ENCODE peak calls at places on chromosomes 16 and 17, in eight cellular contexts. K, H, W, I, S, E, U and Z are unnamed samples.

GRCh38 chr16:86285938-86286921 is 224.1 kb upstream of the FOXF1 start:
- DNase-seq in H (no peak), S (no peak), W (no peak), K (no peak), U (no peak), E (no peak), I (no peak), Z (no peak)

GRCh38 chr16:49701867-49702494 is 153.9 kb downstream of the ZNF423 start:
- DNase-seq in W (peak; percentile 76), U (peak; percentile 31), E (no peak), I (peak; percentile 94), K (peak; percentile 84), S (no peak), H (peak; percentile 88), Z (no peak)

GRCh38 chr17:57946798-57947358 is 8.3 kb downstream of the CUEDC1 start:
- DNase-seq in W (no peak), U (peak; percentile 72), I (no peak), E (peak; percentile 85), K (peak; percentile 58), H (peak; percentile 63), S (peak; percentile 60), Z (peak; percentile 77)

GRCh38 chr16:9407206-9407758 is 315.8 kb downstream of the HAPSTR1 start:
- DNase-seq in I (no peak), W (no peak), U (peak; percentile 78), E (no peak), S (no peak), H (no peak), K (no peak), Z (no peak)

GRCh38 chr16:8796469-8797363 is 723 bp downstream of the TMEM186 start:
- DNase-seq in E (no peak), H (no peak), I (no peak), W (no peak), K (no peak), U (no peak), S (no peak), Z (no peak)

GRCh38 chr17:12974319-12974661 is 43.5 kb downstream of the ELAC2 start:
- DNase-seq in I (no peak), H (no peak), W (no peak), S (no peak), U (no peak), K (peak; percentile 25), E (no peak), Z (no peak)

GRCh38 chr16:1344499-1344898 is 7.2 kb downstream of the TSR3 start:
- DNase-seq in S (no peak), H (no peak), K (no peak), I (no peak), U (no peak), E (no peak), W (no peak), Z (no peak)

GRCh38 chr16:2783581-2784375 is 3.6 kb downstream of the PRSS33 start:
- DNase-seq in K (peak; percentile 5), S (no peak), E (peak; percentile 53), W (no peak), U (no peak), H (no peak), I (no peak), Z (peak; percentile 48)

GRCh38 chr17:49717371-49717841 is 9.6 kb upstream of the SLC35B1 start:
- DNase-seq in H (peak; percentile 76), I (no peak), U (no peak), W (no peak), K (no peak), E (no peak), S (no peak), Z (no peak)

GRCh38 chr17:36590082-36590481 is 1.6 kb upstream of the DHRS11 start:
- DNase-seq in S (no peak), W (no peak), H (no peak), E (no peak), I (no peak), K (no peak), U (no peak), Z (no peak)

GRCh38 chr16:85978976-85979375 is 80.0 kb downstream of the IRF8 start:
- DNase-seq in U (no peak), H (no peak), I (no peak), E (no peak), S (no peak), K (no peak), W (no peak), Z (no peak)

GRCh38 chr17:78341559-78342437 is 18.1 kb downstream of the SOCS3 start:
- DNase-seq in U (no peak), K (peak; percentile 87), E (peak; percentile 92), H (peak; percentile 89), S (peak; percentile 83), I (peak; percentile 78), W (peak; percentile 85), Z (peak; percentile 89)

GRCh38 chr16:51445250-51445649 is 294.2 kb upstream of the SALL1 start:
- DNase-seq in K (no peak), H (no peak), E (no peak), S (no peak), I (no peak), U (no peak), W (no peak), Z (no peak)

GRCh38 chr17:77287432-77288068 is 146.8 kb downstream of the SEC14L1 start:
- DNase-seq in U (no peak), K (no peak), H (peak; percentile 92), E (no peak), W (peak; percentile 54), I (peak; percentile 84), S (peak; percentile 81), Z (no peak)

GRCh38 chr16:69727916-69728270 is 1.5 kb upstream of the NQO1 start:
- DNase-seq in W (peak; percentile 36), S (no peak), E (peak; percentile 53), I (no peak), K (no peak), U (no peak), H (no peak), Z (peak; percentile 87)

GRCh38 chr17:71978435-71978834 is 142.4 kb upstream of the SOX9 start:
- DNase-seq in U (no peak), H (no peak), E (no peak), K (no peak), W (no peak), S (no peak), I (no peak), Z (no peak)

GRCh38 chr17:45149669-45150603 is 1.7 kb downstream of the HEXIM1 start:
- DNase-seq in W (peak; percentile 71), E (peak; percentile 90), K (peak; percentile 75), S (peak; percentile 22), I (peak; percentile 76), H (peak; percentile 84), U (peak; percentile 66), Z (peak; percentile 85)

GRCh38 chr16:81551141-81551808 is 106.7 kb downstream of the CMIP start:
- DNase-seq in K (no peak), W (no peak), I (no peak), E (no peak), H (no peak), U (no peak), S (no peak), Z (peak; percentile 55)

GRCh38 chr17:63514974-63515373 is 8.2 kb upstream of the KCNH6 start:
- DNase-seq in K (no peak), W (no peak), I (no peak), U (no peak), H (no peak), E (no peak), S (no peak), Z (no peak)

GRCh38 chr16:9092963-9093477 is 1.6 kb downstream of the HAPSTR1 start:
- DNase-seq in K (peak; percentile 22), E (peak; percentile 86), S (peak; percentile 39), U (peak; percentile 40), H (peak; percentile 62), I (peak; percentile 63), W (no peak), Z (peak; percentile 67)

GRCh38 chr16:67301080-67301757 is 21.9 kb downstream of the PLEKHG4 start:
- DNase-seq in S (no peak), U (no peak), E (peak; percentile 56), K (peak; percentile 73), H (peak; percentile 68), W (peak; percentile 67), I (no peak), Z (peak; percentile 66)

DNA sequence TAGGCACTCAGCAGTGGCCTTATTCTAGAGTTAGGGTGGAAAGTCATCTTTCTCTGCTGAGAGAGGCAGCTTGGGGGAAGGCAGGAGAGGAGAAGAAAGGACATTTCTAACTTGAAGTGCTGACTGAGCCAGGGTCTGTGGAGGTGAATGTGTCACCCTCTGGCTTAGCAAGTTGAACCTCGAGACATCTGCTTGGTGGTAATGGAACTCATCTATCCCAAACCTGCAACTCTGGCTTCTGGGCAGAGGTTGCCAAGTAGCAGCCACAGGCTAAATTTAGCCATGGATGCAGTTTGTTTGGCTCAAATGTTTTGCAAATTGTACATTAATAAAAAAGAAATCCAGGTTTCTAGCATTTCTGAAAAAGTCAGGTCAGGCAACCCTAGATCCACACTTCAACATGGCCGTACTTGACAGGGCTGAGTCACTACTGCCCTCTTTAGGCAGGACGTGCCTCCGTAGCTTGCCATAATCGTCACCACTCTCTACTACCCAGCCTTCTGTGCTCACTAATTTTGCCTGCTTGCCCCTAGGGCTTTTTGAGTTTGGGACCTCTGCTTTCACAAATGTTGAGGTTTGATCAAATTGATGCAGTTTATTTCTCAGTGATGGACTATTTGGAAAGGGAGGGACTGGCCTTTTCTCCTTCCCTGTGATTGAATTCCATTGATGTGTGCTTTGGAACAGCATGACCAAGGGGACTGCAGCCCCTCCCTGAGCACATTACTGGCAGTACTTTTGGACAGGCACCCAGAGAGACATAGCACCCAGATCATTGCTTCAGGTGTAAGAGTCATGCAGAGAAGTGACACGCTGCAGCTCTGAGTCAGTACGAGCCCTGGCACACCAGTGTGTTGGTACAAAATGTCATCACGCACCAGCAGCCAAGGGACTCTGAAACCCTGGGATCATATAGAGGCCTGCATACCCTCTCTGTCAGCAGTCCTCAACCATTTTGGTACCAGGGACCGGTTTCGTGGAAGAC is 5.2 kb downstream of the CDH13 start:
- DNase-seq in W (no peak), H (peak; percentile 85), U (no peak), K (no peak), S (no peak), E (no peak), I (no peak), Z (no peak)
- TF ChIP-seq CTCF in W (peak; percentile 44), H (peak; percentile 29), U (peak; percentile 57), K (no peak), S (no peak), E (no peak), I (peak; percentile 38), Z (peak; percentile 15)

GRCh38 chr17:1224330-1224729 is 44.5 kb upstream of the ABR start:
- DNase-seq in K (no peak), W (no peak), E (no peak), U (no peak), S (no peak), H (no peak), I (no peak), Z (no peak)
- H3K27me3 ChIP-seq in K (no peaks in the 10 kb centered on the region), W (peaks cover 45% of the 10 kb centered on the region), E (no peaks in the 10 kb centered on the region), U (peaks cover 9% of the 10 kb centered on the region), S (peaks cover 11% of the 10 kb centered on the region), H (peaks cover 4% of the 10 kb centered on the region), I (peaks cover 39% of the 10 kb centered on the region), Z (peaks cover 8% of the 10 kb centered on the region)

DNA sequence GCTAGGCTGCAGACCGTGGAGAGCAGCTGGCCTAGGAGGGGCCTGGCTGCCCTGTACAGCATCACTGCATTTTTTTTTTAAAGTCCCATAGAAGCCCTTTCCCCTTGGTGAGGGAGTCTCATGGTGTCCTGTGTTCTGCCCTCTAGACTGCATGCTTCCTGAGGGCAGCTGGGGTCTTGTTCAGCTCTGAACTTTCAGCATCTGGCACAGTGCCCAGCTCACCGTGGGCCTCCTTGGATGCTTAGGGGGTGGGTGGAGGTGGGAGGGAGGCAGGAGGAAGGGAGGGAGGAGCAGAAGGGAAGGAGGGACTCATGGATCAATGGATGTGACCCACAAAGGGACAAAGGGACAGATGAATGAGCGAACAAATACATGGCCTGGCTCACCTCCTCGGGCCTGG is 63.4 kb upstream of the TMEM97 start:
- DNase-seq in H (no peak), S (no peak), I (no peak), W (no peak), K (no peak), U (no peak), E (no peak), Z (no peak)
- TF ChIP-seq CTCF in H (no peak), S (no peak), I (no peak), W (no peak), K (no peak), U (no peak), E (no peak), Z (no peak)

GRCh38 chr16:11633113-11633512 is 35.1 kb upstream of the SNN start:
- DNase-seq in H (no peak), I (no peak), K (no peak), E (no peak), U (no peak), S (no peak), W (no peak), Z (no peak)
- H3K27me3 ChIP-seq in H (no peaks in the 10 kb centered on the region), I (no peaks in the 10 kb centered on the region), K (no peaks in the 10 kb centered on the region), E (no peaks in the 10 kb centered on the region), U (no peaks in the 10 kb centered on the region), S (no peaks in the 10 kb centered on the region), W (no peaks in the 10 kb centered on the region), Z (no peaks in the 10 kb centered on the region)